ENCODE peak calls at places on chromosomes 1 and 21, in six cellular contexts. X, Z, B, E, O and I are unnamed samples.

GRCh38 chr1:28178690-28179485 is 2.4 kb upstream of the PTAFR start:
- DNase-seq in X (no peak), Z (no peak), B (no peak), E (peak), O (no peak), I (no peak)

GRCh38 chr1:1351511-1352427 is 2.6 kb upstream of the DVL1 start:
- DNase-seq in X (peak), Z (no peak), B (no peak), E (no peak), O (no peak), I (no peak)

GRCh38 chr1:116374340-116375164 is 1.5 kb downstream of the ATP1A1 start:
- DNase-seq in X (no peak), Z (no peak), B (peak), E (no peak), O (no peak), I (peak)

GRCh38 chr1:95035536-95035935 is 37.2 kb downstream of the ALG14 start:
- DNase-seq in X (no peak), Z (no peak), B (no peak), E (no peak), O (peak), I (no peak)

GRCh38 chr1:177959793-177960515 is 9.9 kb downstream of the SEC16B start:
- DNase-seq in X (no peak), Z (no peak), B (no peak), E (peak), O (peak), I (peak)

GRCh38 chr1:234987415-234988159 is 141.1 kb downstream of the TOMM20 start:
- DNase-seq in X (peak), Z (no peak), B (no peak), E (no peak), O (peak), I (no peak)

GRCh38 chr1:207848234-207848633 is 62.7 kb downstream of the CD34 start:
- DNase-seq in X (peak), Z (no peak), B (no peak), E (no peak), O (peak), I (peak)

GRCh38 chr1:74946389-74946788 is 187.8 kb upstream of the LHX8 start:
- DNase-seq in X (no peak), Z (no peak), B (no peak), E (no peak), O (no peak), I (no peak)

GRCh38 chr1:89822109-89822962 is 1.5 kb downstream of the LRRC8D start:
- DNase-seq in X (peak), Z (peak), B (no peak), E (no peak), O (no peak), I (no peak)

GRCh38 chr1:43069481-43070050 is 102.5 kb downstream of the EBNA1BP2 start:
- DNase-seq in X (peak), Z (no peak), B (no peak), E (no peak), O (no peak), I (no peak)

GRCh38 chr1:114152211-114153050 is 1.2 kb downstream of the SYT6 start:
- DNase-seq in X (peak), Z (no peak), B (no peak), E (peak), O (no peak), I (no peak)

GRCh38 chr1:159996653-159997052 is 35.1 kb downstream of the PIGM start:
- DNase-seq in X (no peak), Z (no peak), B (no peak), E (no peak), O (peak), I (peak)

GRCh38 chr1:21904725-21905520 is 32.2 kb downstream of the HSPG2 start:
- DNase-seq in X (peak), Z (no peak), B (no peak), E (no peak), O (peak), I (no peak)

GRCh38 chr1:198656500-198656932 is 17.7 kb downstream of the PTPRC start:
- DNase-seq in X (peak), Z (no peak), B (peak), E (peak), O (no peak), I (no peak)

GRCh38 chr1:96360036-96360795 is 361.4 kb upstream of the PTBP2 start:
- DNase-seq in X (no peak), Z (no peak), B (no peak), E (no peak), O (peak), I (no peak)

GRCh38 chr1:207925210-207925609 is 14.3 kb upstream of the CD34 start:
- DNase-seq in X (peak), Z (no peak), B (no peak), E (peak), O (no peak), I (no peak)

GRCh38 chr1:172906778-172907592 is 143.8 kb downstream of the TNFSF18 start:
- DNase-seq in X (no peak), Z (no peak), B (no peak), E (no peak), O (peak), I (peak)

GRCh38 chr21:27314096-27314495 is 347.2 kb upstream of the ADAMTS5 start:
- DNase-seq in X (no peak), Z (no peak), B (no peak), E (no peak), O (no peak), I (no peak)

GRCh38 chr1:97936976-97937375 is 16.1 kb upstream of the DPYD start:
- DNase-seq in X (no peak), Z (peak), B (no peak), E (no peak), O (no peak), I (no peak)

GRCh38 chr21:24023402-24023801 is 1583.9 kb downstream of the MRPL39 start:
- DNase-seq in X (no peak), Z (no peak), B (no peak), E (no peak), O (no peak), I (no peak)

GRCh38 chr1:239233626-239234025 is 152.7 kb upstream of the CHRM3 start:
- DNase-seq in X (no peak), Z (no peak), B (no peak), E (no peak), O (no peak), I (no peak)

GRCh38 chr21:30349572-30349971 is 1.2 kb upstream of the KRTAP23-1 start:
- DNase-seq in X (no peak), Z (no peak), B (no peak), E (no peak), O (no peak), I (peak)